ENCODE peak calls at places on chromosomes 7 and 10, in seven cellular contexts. One of them, this sample, is unnamed.

GRCh38 chr10:15211464-15211979 is 43.0 kb upstream of the NMT2 start:
- DNase-seq in fibroblast of villous mesenchyme: peak
- DNase-seq in GM12865: no peak
- DNase-seq in colonic mucosa: no peak
- DNase-seq in uterus: no peak
- DNase-seq in GM13977: no peak
- DNase-seq in nephron progenitor cell: no peak
- DNase-seq in this sample: no peak

GRCh38 chr7:25303380-25304321 is 75.4 kb upstream of the NPVF start:
- DNase-seq in fibroblast of villous mesenchyme: peak
- DNase-seq in GM12865: peak
- DNase-seq in colonic mucosa: no peak
- DNase-seq in uterus: no peak
- DNase-seq in GM13977: no peak
- DNase-seq in nephron progenitor cell: no peak
- DNase-seq in this sample: no peak

GRCh38 chr10:79417266-79417665 is 28.2 kb downstream of the ZCCHC24 start:
- DNase-seq in fibroblast of villous mesenchyme: no peak
- DNase-seq in GM12865: no peak
- DNase-seq in colonic mucosa: no peak
- DNase-seq in uterus: peak
- DNase-seq in GM13977: no peak
- DNase-seq in nephron progenitor cell: no peak
- DNase-seq in this sample: no peak

GRCh38 chr7:100053201-100053600 is 3.6 kb downstream of the ZSCAN21 start:
- DNase-seq in fibroblast of villous mesenchyme: peak
- DNase-seq in GM12865: peak
- DNase-seq in colonic mucosa: peak
- DNase-seq in uterus: no peak
- DNase-seq in GM13977: peak
- DNase-seq in nephron progenitor cell: no peak
- DNase-seq in this sample: no peak

GRCh38 chr7:1124164-1124563 is 35.8 kb downstream of the ZFAND2A start:
- DNase-seq in fibroblast of villous mesenchyme: no peak
- DNase-seq in GM12865: no peak
- DNase-seq in colonic mucosa: no peak
- DNase-seq in uterus: no peak
- DNase-seq in GM13977: no peak
- DNase-seq in nephron progenitor cell: no peak
- DNase-seq in this sample: no peak

GRCh38 chr7:31116615-31117014 is 64.5 kb downstream of the ADCYAP1R1 start:
- DNase-seq in fibroblast of villous mesenchyme: no peak
- DNase-seq in GM12865: no peak
- DNase-seq in colonic mucosa: no peak
- DNase-seq in uterus: no peak
- DNase-seq in GM13977: no peak
- DNase-seq in nephron progenitor cell: no peak
- DNase-seq in this sample: no peak

GRCh38 chr10:78765726-78766335 is 302.9 kb upstream of the ZMIZ1 start:
- DNase-seq in fibroblast of villous mesenchyme: no peak
- DNase-seq in GM12865: no peak
- DNase-seq in colonic mucosa: no peak
- DNase-seq in uterus: peak
- DNase-seq in GM13977: no peak
- DNase-seq in nephron progenitor cell: no peak
- DNase-seq in this sample: no peak

GRCh38 chr10:91597397-91597881 is 35.4 kb downstream of the PPP1R3C start:
- DNase-seq in fibroblast of villous mesenchyme: peak
- DNase-seq in GM12865: no peak
- DNase-seq in colonic mucosa: no peak
- DNase-seq in uterus: no peak
- DNase-seq in GM13977: no peak
- DNase-seq in nephron progenitor cell: no peak
- DNase-seq in this sample: no peak

GRCh38 chr10:47053399-47053798 is 142.2 kb downstream of the PTPN20 start:
- DNase-seq in fibroblast of villous mesenchyme: no peak
- DNase-seq in GM12865: no peak
- DNase-seq in colonic mucosa: no peak
- DNase-seq in uterus: no peak
- DNase-seq in GM13977: no peak
- DNase-seq in nephron progenitor cell: no peak
- DNase-seq in this sample: no peak

GRCh38 chr7:101302641-101303101 is 18.9 kb downstream of the IFT22 start:
- DNase-seq in fibroblast of villous mesenchyme: no peak
- DNase-seq in GM12865: no peak
- DNase-seq in colonic mucosa: no peak
- DNase-seq in uterus: no peak
- DNase-seq in GM13977: no peak
- DNase-seq in nephron progenitor cell: no peak
- DNase-seq in this sample: no peak

GRCh38 chr7:149067869-149068268 is 22.6 kb downstream of the ZNF786 start:
- DNase-seq in fibroblast of villous mesenchyme: no peak
- DNase-seq in GM12865: no peak
- DNase-seq in colonic mucosa: no peak
- DNase-seq in uterus: no peak
- DNase-seq in GM13977: no peak
- DNase-seq in nephron progenitor cell: no peak
- DNase-seq in this sample: no peak
- TF ChIP-seq CTCF in fibroblast of villous mesenchyme: no peak
- TF ChIP-seq CTCF in GM12865: no peak
- TF ChIP-seq CTCF in colonic mucosa: no peak
- TF ChIP-seq CTCF in uterus: no peak
- TF ChIP-seq CTCF in GM13977: peak
- TF ChIP-seq CTCF in nephron progenitor cell: no peak
- TF ChIP-seq CTCF in this sample: no peak

DNA sequence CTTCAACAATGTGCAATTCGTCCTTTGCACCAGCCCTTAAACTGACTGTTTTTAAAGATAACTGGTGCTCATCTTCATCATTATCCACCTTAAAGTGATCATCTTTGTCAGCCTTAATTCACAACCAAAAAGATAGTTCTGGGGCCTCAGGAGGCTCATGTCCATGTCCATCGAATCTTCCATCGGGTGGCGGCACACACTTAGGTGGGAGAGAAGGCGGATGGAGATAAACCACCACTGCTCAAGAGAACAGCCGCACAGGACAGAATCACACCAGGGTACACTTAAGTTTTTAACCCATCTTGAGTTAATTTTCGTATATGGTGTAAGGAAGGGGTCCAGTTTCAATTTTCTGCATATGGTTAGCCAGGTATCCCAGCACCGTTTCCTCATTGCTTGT is 24.8 kb downstream of the OIT3 start:
- DNase-seq in fibroblast of villous mesenchyme: no peak
- DNase-seq in GM12865: no peak
- DNase-seq in colonic mucosa: no peak
- DNase-seq in uterus: no peak
- DNase-seq in GM13977: no peak
- DNase-seq in nephron progenitor cell: no peak
- DNase-seq in this sample: no peak
- TF ChIP-seq CTCF in fibroblast of villous mesenchyme: no peak
- TF ChIP-seq CTCF in GM12865: no peak
- TF ChIP-seq CTCF in colonic mucosa: no peak
- TF ChIP-seq CTCF in uterus: no peak
- TF ChIP-seq CTCF in GM13977: no peak
- TF ChIP-seq CTCF in nephron progenitor cell: no peak
- TF ChIP-seq CTCF in this sample: no peak

DNA sequence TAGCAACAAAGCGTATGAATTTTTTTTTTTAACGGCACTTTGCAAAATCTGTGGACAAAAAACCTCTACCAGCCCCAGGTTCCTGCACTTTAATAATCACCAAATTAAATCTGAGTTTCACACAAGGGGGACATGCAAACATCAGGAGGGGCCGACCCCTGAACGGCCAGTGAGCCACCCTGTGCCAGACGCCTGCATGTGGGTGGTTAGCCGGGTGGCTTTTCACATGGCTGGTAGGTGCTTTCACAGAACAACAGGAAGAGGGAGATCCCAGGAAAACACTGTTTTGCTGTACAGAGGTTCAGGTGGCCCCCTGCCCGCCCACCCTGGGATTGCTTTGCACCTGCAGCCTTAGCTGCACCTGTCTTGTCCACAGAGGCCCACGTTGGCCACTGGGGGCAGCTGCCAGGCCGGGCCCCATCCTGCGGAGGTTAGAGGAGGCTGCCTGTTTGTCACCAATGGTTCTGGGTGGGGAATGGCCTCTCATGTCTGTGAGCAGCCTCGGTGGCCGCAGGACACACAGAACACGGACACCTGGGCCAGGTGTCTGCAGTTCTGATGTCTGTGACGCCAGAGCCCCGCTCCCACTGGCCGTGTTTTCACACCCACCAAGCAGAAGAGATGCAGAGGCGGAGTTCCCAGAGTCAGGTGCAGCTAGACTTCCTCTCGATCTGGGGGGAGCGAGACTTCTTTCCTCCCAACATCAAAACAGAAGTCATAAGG is 107.7 kb downstream of the FAM53B start:
- DNase-seq in fibroblast of villous mesenchyme: no peak
- DNase-seq in GM12865: no peak
- DNase-seq in colonic mucosa: no peak
- DNase-seq in uterus: no peak
- DNase-seq in GM13977: no peak
- DNase-seq in nephron progenitor cell: no peak
- DNase-seq in this sample: no peak
- TF ChIP-seq CTCF in fibroblast of villous mesenchyme: no peak
- TF ChIP-seq CTCF in GM12865: peak
- TF ChIP-seq CTCF in colonic mucosa: no peak
- TF ChIP-seq CTCF in uterus: no peak
- TF ChIP-seq CTCF in GM13977: peak
- TF ChIP-seq CTCF in nephron progenitor cell: no peak
- TF ChIP-seq CTCF in this sample: no peak

GRCh38 chr10:61792921-61793320 is 108.6 kb upstream of the ARID5B start:
- DNase-seq in fibroblast of villous mesenchyme: no peak
- DNase-seq in GM12865: no peak
- DNase-seq in colonic mucosa: no peak
- DNase-seq in uterus: no peak
- DNase-seq in GM13977: no peak
- DNase-seq in nephron progenitor cell: no peak
- DNase-seq in this sample: no peak

GRCh38 chr10:61795147-61795546 is 106.4 kb upstream of the ARID5B start:
- DNase-seq in fibroblast of villous mesenchyme: no peak
- DNase-seq in GM12865: no peak
- DNase-seq in colonic mucosa: no peak
- DNase-seq in uterus: no peak
- DNase-seq in GM13977: no peak
- DNase-seq in nephron progenitor cell: no peak
- DNase-seq in this sample: no peak

GRCh38 chr10:61793760-61794713 is 107.5 kb upstream of the ARID5B start:
- DNase-seq in fibroblast of villous mesenchyme: peak
- DNase-seq in GM12865: no peak
- DNase-seq in colonic mucosa: no peak
- DNase-seq in uterus: no peak
- DNase-seq in GM13977: no peak
- DNase-seq in nephron progenitor cell: no peak
- DNase-seq in this sample: no peak

GRCh38 chr10:61796785-61797184 is 104.7 kb upstream of the ARID5B start:
- DNase-seq in fibroblast of villous mesenchyme: no peak
- DNase-seq in GM12865: no peak
- DNase-seq in colonic mucosa: no peak
- DNase-seq in uterus: no peak
- DNase-seq in GM13977: no peak
- DNase-seq in nephron progenitor cell: no peak
- DNase-seq in this sample: no peak

GRCh38 chr10:61795551-61795950 is 105.9 kb upstream of the ARID5B start:
- DNase-seq in fibroblast of villous mesenchyme: no peak
- DNase-seq in GM12865: no peak
- DNase-seq in colonic mucosa: no peak
- DNase-seq in uterus: no peak
- DNase-seq in GM13977: no peak
- DNase-seq in nephron progenitor cell: no peak
- DNase-seq in this sample: no peak
- TF ChIP-seq CTCF in fibroblast of villous mesenchyme: peak
- TF ChIP-seq CTCF in GM12865: peak
- TF ChIP-seq CTCF in colonic mucosa: no peak
- TF ChIP-seq CTCF in uterus: no peak
- TF ChIP-seq CTCF in GM13977: no peak
- TF ChIP-seq CTCF in nephron progenitor cell: peak
- TF ChIP-seq CTCF in this sample: no peak

GRCh38 chr7:44541876-44542610 is 913 bp upstream of the NPC1L1 start:
- DNase-seq in fibroblast of villous mesenchyme: no peak
- DNase-seq in GM12865: no peak
- DNase-seq in colonic mucosa: no peak
- DNase-seq in uterus: no peak
- DNase-seq in GM13977: no peak
- DNase-seq in nephron progenitor cell: no peak
- DNase-seq in this sample: no peak
- TF ChIP-seq CTCF in fibroblast of villous mesenchyme: no peak
- TF ChIP-seq CTCF in GM12865: no peak
- TF ChIP-seq CTCF in colonic mucosa: no peak
- TF ChIP-seq CTCF in uterus: no peak
- TF ChIP-seq CTCF in GM13977: no peak
- TF ChIP-seq CTCF in nephron progenitor cell: no peak
- TF ChIP-seq CTCF in this sample: no peak

DNA sequence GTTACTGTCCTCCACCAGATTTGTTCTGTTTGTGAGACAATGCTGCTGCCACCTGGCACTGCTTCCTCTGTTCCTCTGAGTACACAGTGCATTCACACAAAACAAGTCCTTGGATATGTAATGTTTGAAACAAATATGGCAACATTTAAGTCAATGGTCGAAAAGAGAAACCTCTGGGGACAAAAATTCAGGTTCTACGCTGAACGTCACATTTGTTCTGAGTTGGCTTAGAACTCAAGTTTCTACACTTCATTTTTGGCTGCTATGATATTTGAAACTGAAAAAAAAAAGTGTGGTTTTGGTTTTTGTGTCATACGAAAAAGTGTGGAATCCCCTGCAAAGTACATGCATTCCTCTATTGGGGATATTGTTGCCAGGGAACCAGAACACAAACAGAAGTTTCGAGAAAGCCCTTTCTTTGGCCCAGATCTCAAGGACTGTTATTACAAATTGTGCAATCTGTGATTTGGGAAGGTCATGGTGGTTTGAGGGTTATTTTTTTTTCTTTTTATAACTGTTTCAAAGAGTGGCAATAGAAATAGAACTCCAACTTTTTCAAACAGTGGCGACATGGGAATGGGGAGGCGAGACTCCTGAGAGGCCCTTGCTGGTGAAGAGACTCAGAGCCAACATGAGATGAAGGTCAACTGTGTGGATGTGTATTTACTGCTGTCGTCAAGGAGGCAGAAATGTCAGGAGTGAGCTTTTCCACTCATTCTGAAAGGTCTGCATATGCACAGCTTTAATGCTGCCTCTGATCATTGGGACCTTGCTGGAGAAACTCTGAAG is 127.5 kb downstream of the CUBN start:
- DNase-seq in fibroblast of villous mesenchyme: peak
- DNase-seq in GM12865: peak
- DNase-seq in colonic mucosa: peak
- DNase-seq in uterus: peak
- DNase-seq in GM13977: peak
- DNase-seq in nephron progenitor cell: no peak
- DNase-seq in this sample: no peak
- TF ChIP-seq CTCF in fibroblast of villous mesenchyme: no peak
- TF ChIP-seq CTCF in GM12865: no peak
- TF ChIP-seq CTCF in colonic mucosa: no peak
- TF ChIP-seq CTCF in uterus: no peak
- TF ChIP-seq CTCF in GM13977: peak
- TF ChIP-seq CTCF in nephron progenitor cell: no peak
- TF ChIP-seq CTCF in this sample: no peak